ENCODE peak calls at places on chromosomes 7 and 10, in seven cellular contexts. One of them, this sample, is unnamed.

GRCh38 chr10:131561897-131562296 is 250.4 kb upstream of the TCERG1L start:
- DNase-seq in mesendoderm: no peak
- DNase-seq in HuH-7.5: no peak
- DNase-seq in EH: no peak
- DNase-seq in stimulated activated naive CD8-positive, alpha-beta T cell treated with anti-CD3 and anti-CD28 coated beads, Interleukin-15, Interleukin-2, amounts not matched to agents 100 U/mL and 50 U/mL, for 24 hours: no peak
- DNase-seq in G401: no peak
- DNase-seq in T-cell: no peak
- DNase-seq in this sample: no peak

GRCh38 chr7:27214587-27214950 is 14.7 kb upstream of the HOXA13 start:
- DNase-seq in G401: no peak
- DNase-seq in EH: no peak
- DNase-seq in T-cell: no peak
- DNase-seq in stimulated activated naive CD8-positive, alpha-beta T cell treated with anti-CD3 and anti-CD28 coated beads, Interleukin-15, Interleukin-2, amounts not matched to agents 100 U/mL and 50 U/mL, for 24 hours: no peak
- DNase-seq in mesendoderm: no peak
- DNase-seq in HuH-7.5: no peak
- DNase-seq in this sample: no peak

GRCh38 chr7:5282464-5283316 is at the start of gene SLC29A4:
- DNase-seq in G401: peak
- DNase-seq in HuH-7.5: no peak
- DNase-seq in mesendoderm: peak
- DNase-seq in stimulated activated naive CD8-positive, alpha-beta T cell treated with anti-CD3 and anti-CD28 coated beads, Interleukin-15, Interleukin-2, amounts not matched to agents 100 U/mL and 50 U/mL, for 24 hours: peak
- DNase-seq in EH: peak
- DNase-seq in T-cell: no peak
- DNase-seq in this sample: no peak

GRCh38 chr7:77989981-77990566 is 191.5 kb downstream of the PHTF2 start:
- DNase-seq in stimulated activated naive CD8-positive, alpha-beta T cell treated with anti-CD3 and anti-CD28 coated beads, Interleukin-15, Interleukin-2, amounts not matched to agents 100 U/mL and 50 U/mL, for 24 hours: peak
- DNase-seq in EH: no peak
- DNase-seq in G401: no peak
- DNase-seq in HuH-7.5: no peak
- DNase-seq in T-cell: no peak
- DNase-seq in mesendoderm: peak
- DNase-seq in this sample: no peak

GRCh38 chr10:73439055-73439454 is 5.7 kb upstream of the MSS51 start:
- DNase-seq in T-cell: no peak
- DNase-seq in G401: no peak
- DNase-seq in stimulated activated naive CD8-positive, alpha-beta T cell treated with anti-CD3 and anti-CD28 coated beads, Interleukin-15, Interleukin-2, amounts not matched to agents 100 U/mL and 50 U/mL, for 24 hours: no peak
- DNase-seq in mesendoderm: no peak
- DNase-seq in EH: peak
- DNase-seq in HuH-7.5: no peak
- DNase-seq in this sample: no peak

GRCh38 chr10:78405231-78405630 is 371.6 kb downstream of the RPS24 start:
- DNase-seq in mesendoderm: no peak
- DNase-seq in stimulated activated naive CD8-positive, alpha-beta T cell treated with anti-CD3 and anti-CD28 coated beads, Interleukin-15, Interleukin-2, amounts not matched to agents 100 U/mL and 50 U/mL, for 24 hours: no peak
- DNase-seq in T-cell: no peak
- DNase-seq in G401: no peak
- DNase-seq in EH: peak
- DNase-seq in HuH-7.5: no peak
- DNase-seq in this sample: no peak

GRCh38 chr7:36075561-36075960 is 77.5 kb upstream of the EEPD1 start:
- DNase-seq in T-cell: no peak
- DNase-seq in stimulated activated naive CD8-positive, alpha-beta T cell treated with anti-CD3 and anti-CD28 coated beads, Interleukin-15, Interleukin-2, amounts not matched to agents 100 U/mL and 50 U/mL, for 24 hours: no peak
- DNase-seq in G401: no peak
- DNase-seq in mesendoderm: no peak
- DNase-seq in EH: no peak
- DNase-seq in HuH-7.5: no peak
- DNase-seq in this sample: no peak

GRCh38 chr7:21128418-21128817 is 299.5 kb upstream of the SP4 start:
- DNase-seq in G401: no peak
- DNase-seq in EH: no peak
- DNase-seq in T-cell: no peak
- DNase-seq in HuH-7.5: no peak
- DNase-seq in stimulated activated naive CD8-positive, alpha-beta T cell treated with anti-CD3 and anti-CD28 coated beads, Interleukin-15, Interleukin-2, amounts not matched to agents 100 U/mL and 50 U/mL, for 24 hours: no peak
- DNase-seq in mesendoderm: no peak
- DNase-seq in this sample: no peak

GRCh38 chr10:101781984-101782810 is 1.0 kb downstream of the NPM3 start:
- DNase-seq in G401: no peak
- DNase-seq in stimulated activated naive CD8-positive, alpha-beta T cell treated with anti-CD3 and anti-CD28 coated beads, Interleukin-15, Interleukin-2, amounts not matched to agents 100 U/mL and 50 U/mL, for 24 hours: no peak
- DNase-seq in mesendoderm: peak
- DNase-seq in HuH-7.5: no peak
- DNase-seq in T-cell: no peak
- DNase-seq in EH: no peak
- DNase-seq in this sample: no peak

GRCh38 chr7:4799508-4800268 is 24.3 kb downstream of the AP5Z1 start:
- DNase-seq in HuH-7.5: no peak
- DNase-seq in EH: peak
- DNase-seq in mesendoderm: no peak
- DNase-seq in G401: no peak
- DNase-seq in T-cell: no peak
- DNase-seq in stimulated activated naive CD8-positive, alpha-beta T cell treated with anti-CD3 and anti-CD28 coated beads, Interleukin-15, Interleukin-2, amounts not matched to agents 100 U/mL and 50 U/mL, for 24 hours: no peak
- DNase-seq in this sample: no peak

GRCh38 chr10:74382643-74383042 is 231.6 kb downstream of the ADK start:
- DNase-seq in EH: no peak
- DNase-seq in HuH-7.5: no peak
- DNase-seq in T-cell: no peak
- DNase-seq in mesendoderm: no peak
- DNase-seq in stimulated activated naive CD8-positive, alpha-beta T cell treated with anti-CD3 and anti-CD28 coated beads, Interleukin-15, Interleukin-2, amounts not matched to agents 100 U/mL and 50 U/mL, for 24 hours: no peak
- DNase-seq in G401: no peak
- DNase-seq in this sample: no peak

GRCh38 chr10:103572597-103573321 is 79.3 kb downstream of the NEURL1 start:
- DNase-seq in T-cell: no peak
- DNase-seq in HuH-7.5: no peak
- DNase-seq in G401: no peak
- DNase-seq in mesendoderm: no peak
- DNase-seq in stimulated activated naive CD8-positive, alpha-beta T cell treated with anti-CD3 and anti-CD28 coated beads, Interleukin-15, Interleukin-2, amounts not matched to agents 100 U/mL and 50 U/mL, for 24 hours: no peak
- DNase-seq in EH: peak
- DNase-seq in this sample: no peak

GRCh38 chr10:56327117-56327516 is 33.9 kb downstream of the ZWINT start:
- DNase-seq in G401: no peak
- DNase-seq in mesendoderm: no peak
- DNase-seq in EH: no peak
- DNase-seq in T-cell: no peak
- DNase-seq in HuH-7.5: no peak
- DNase-seq in stimulated activated naive CD8-positive, alpha-beta T cell treated with anti-CD3 and anti-CD28 coated beads, Interleukin-15, Interleukin-2, amounts not matched to agents 100 U/mL and 50 U/mL, for 24 hours: no peak
- DNase-seq in this sample: no peak

GRCh38 chr10:122327237-122328206 is 47.0 kb upstream of the PLEKHA1 start:
- DNase-seq in T-cell: no peak
- DNase-seq in HuH-7.5: no peak
- DNase-seq in EH: no peak
- DNase-seq in mesendoderm: no peak
- DNase-seq in G401: no peak
- DNase-seq in stimulated activated naive CD8-positive, alpha-beta T cell treated with anti-CD3 and anti-CD28 coated beads, Interleukin-15, Interleukin-2, amounts not matched to agents 100 U/mL and 50 U/mL, for 24 hours: no peak
- DNase-seq in this sample: no peak

GRCh38 chr10:67670401-67670800 is 25.6 kb downstream of the CTNNA3 start:
- DNase-seq in G401: no peak
- DNase-seq in T-cell: no peak
- DNase-seq in EH: no peak
- DNase-seq in mesendoderm: no peak
- DNase-seq in HuH-7.5: no peak
- DNase-seq in stimulated activated naive CD8-positive, alpha-beta T cell treated with anti-CD3 and anti-CD28 coated beads, Interleukin-15, Interleukin-2, amounts not matched to agents 100 U/mL and 50 U/mL, for 24 hours: no peak
- DNase-seq in this sample: no peak

GRCh38 chr10:101161494-101162299 is 30.6 kb downstream of the TLX1 start:
- DNase-seq in HuH-7.5: peak
- DNase-seq in EH: peak
- DNase-seq in mesendoderm: peak
- DNase-seq in stimulated activated naive CD8-positive, alpha-beta T cell treated with anti-CD3 and anti-CD28 coated beads, Interleukin-15, Interleukin-2, amounts not matched to agents 100 U/mL and 50 U/mL, for 24 hours: peak
- DNase-seq in T-cell: peak
- DNase-seq in G401: peak
- DNase-seq in this sample: peak

GRCh38 chr10:98309366-98310355 is 41.7 kb upstream of the LOXL4 start:
- DNase-seq in HuH-7.5: peak
- DNase-seq in EH: peak
- DNase-seq in T-cell: no peak
- DNase-seq in G401: peak
- DNase-seq in mesendoderm: peak
- DNase-seq in stimulated activated naive CD8-positive, alpha-beta T cell treated with anti-CD3 and anti-CD28 coated beads, Interleukin-15, Interleukin-2, amounts not matched to agents 100 U/mL and 50 U/mL, for 24 hours: peak
- DNase-seq in this sample: no peak

GRCh38 chr7:81618400-81619014 is 151.3 kb downstream of the HGF start:
- DNase-seq in stimulated activated naive CD8-positive, alpha-beta T cell treated with anti-CD3 and anti-CD28 coated beads, Interleukin-15, Interleukin-2, amounts not matched to agents 100 U/mL and 50 U/mL, for 24 hours: no peak
- DNase-seq in EH: peak
- DNase-seq in mesendoderm: peak
- DNase-seq in T-cell: no peak
- DNase-seq in G401: no peak
- DNase-seq in HuH-7.5: no peak
- DNase-seq in this sample: peak

GRCh38 chr7:24764972-24765744 is 7.9 kb upstream of the GSDME start:
- DNase-seq in mesendoderm: no peak
- DNase-seq in T-cell: no peak
- DNase-seq in G401: no peak
- DNase-seq in EH: peak
- DNase-seq in HuH-7.5: no peak
- DNase-seq in stimulated activated naive CD8-positive, alpha-beta T cell treated with anti-CD3 and anti-CD28 coated beads, Interleukin-15, Interleukin-2, amounts not matched to agents 100 U/mL and 50 U/mL, for 24 hours: no peak
- DNase-seq in this sample: peak

GRCh38 chr7:26449175-26450165 is 157.8 kb downstream of the SNX10 start:
- DNase-seq in T-cell: no peak
- DNase-seq in mesendoderm: no peak
- DNase-seq in stimulated activated naive CD8-positive, alpha-beta T cell treated with anti-CD3 and anti-CD28 coated beads, Interleukin-15, Interleukin-2, amounts not matched to agents 100 U/mL and 50 U/mL, for 24 hours: no peak
- DNase-seq in HuH-7.5: no peak
- DNase-seq in EH: peak
- DNase-seq in G401: peak
- DNase-seq in this sample: no peak

GRCh38 chr7:100585511-100586265 is at the start of gene LRCH4:
- DNase-seq in EH: no peak
- DNase-seq in G401: peak
- DNase-seq in HuH-7.5: peak
- DNase-seq in T-cell: peak
- DNase-seq in mesendoderm: peak
- DNase-seq in stimulated activated naive CD8-positive, alpha-beta T cell treated with anti-CD3 and anti-CD28 coated beads, Interleukin-15, Interleukin-2, amounts not matched to agents 100 U/mL and 50 U/mL, for 24 hours: peak
- DNase-seq in this sample: no peak

GRCh38 chr10:105195831-105196230 is 554.7 kb downstream of the SORCS3 start:
- DNase-seq in EH: no peak
- DNase-seq in G401: no peak
- DNase-seq in HuH-7.5: no peak
- DNase-seq in stimulated activated naive CD8-positive, alpha-beta T cell treated with anti-CD3 and anti-CD28 coated beads, Interleukin-15, Interleukin-2, amounts not matched to agents 100 U/mL and 50 U/mL, for 24 hours: no peak
- DNase-seq in T-cell: no peak
- DNase-seq in mesendoderm: no peak
- DNase-seq in this sample: no peak

GRCh38 chr7:141369422-141369821 is 181.8 kb upstream of the AGK start:
- DNase-seq in HuH-7.5: no peak
- DNase-seq in stimulated activated naive CD8-positive, alpha-beta T cell treated with anti-CD3 and anti-CD28 coated beads, Interleukin-15, Interleukin-2, amounts not matched to agents 100 U/mL and 50 U/mL, for 24 hours: no peak
- DNase-seq in G401: peak
- DNase-seq in EH: no peak
- DNase-seq in mesendoderm: no peak
- DNase-seq in T-cell: no peak
- DNase-seq in this sample: no peak

GRCh38 chr10:94429049-94429707 is 26.8 kb downstream of the TBC1D12 start:
- DNase-seq in G401: no peak
- DNase-seq in mesendoderm: no peak
- DNase-seq in T-cell: no peak
- DNase-seq in EH: peak
- DNase-seq in stimulated activated naive CD8-positive, alpha-beta T cell treated with anti-CD3 and anti-CD28 coated beads, Interleukin-15, Interleukin-2, amounts not matched to agents 100 U/mL and 50 U/mL, for 24 hours: no peak
- DNase-seq in HuH-7.5: no peak
- DNase-seq in this sample: peak

GRCh38 chr10:113958631-113959382 is 84.9 kb upstream of the ADRB1 start:
- DNase-seq in G401: no peak
- DNase-seq in HuH-7.5: peak
- DNase-seq in T-cell: no peak
- DNase-seq in stimulated activated naive CD8-positive, alpha-beta T cell treated with anti-CD3 and anti-CD28 coated beads, Interleukin-15, Interleukin-2, amounts not matched to agents 100 U/mL and 50 U/mL, for 24 hours: peak
- DNase-seq in EH: peak
- DNase-seq in mesendoderm: peak
- DNase-seq in this sample: peak

GRCh38 chr10:1595242-1595600 is 142.1 kb downstream of the ADARB2 start:
- DNase-seq in HuH-7.5: no peak
- DNase-seq in EH: no peak
- DNase-seq in stimulated activated naive CD8-positive, alpha-beta T cell treated with anti-CD3 and anti-CD28 coated beads, Interleukin-15, Interleukin-2, amounts not matched to agents 100 U/mL and 50 U/mL, for 24 hours: no peak
- DNase-seq in G401: no peak
- DNase-seq in mesendoderm: no peak
- DNase-seq in T-cell: no peak
- DNase-seq in this sample: no peak

GRCh38 chr10:12202230-12202629 is 6.2 kb downstream of the CDC123 start:
- DNase-seq in mesendoderm: no peak
- DNase-seq in HuH-7.5: no peak
- DNase-seq in T-cell: no peak
- DNase-seq in stimulated activated naive CD8-positive, alpha-beta T cell treated with anti-CD3 and anti-CD28 coated beads, Interleukin-15, Interleukin-2, amounts not matched to agents 100 U/mL and 50 U/mL, for 24 hours: no peak
- DNase-seq in G401: no peak
- DNase-seq in EH: no peak
- DNase-seq in this sample: no peak

GRCh38 chr10:50585921-50586739 is 37.6 kb downstream of the SGMS1 start:
- DNase-seq in stimulated activated naive CD8-positive, alpha-beta T cell treated with anti-CD3 and anti-CD28 coated beads, Interleukin-15, Interleukin-2, amounts not matched to agents 100 U/mL and 50 U/mL, for 24 hours: no peak
- DNase-seq in G401: no peak
- DNase-seq in EH: peak
- DNase-seq in HuH-7.5: no peak
- DNase-seq in T-cell: no peak
- DNase-seq in mesendoderm: peak
- DNase-seq in this sample: peak

GRCh38 chr7:45726883-45727282 is 146.0 kb downstream of the CCDC201 start:
- DNase-seq in HuH-7.5: no peak
- DNase-seq in EH: no peak
- DNase-seq in mesendoderm: no peak
- DNase-seq in T-cell: no peak
- DNase-seq in G401: no peak
- DNase-seq in stimulated activated naive CD8-positive, alpha-beta T cell treated with anti-CD3 and anti-CD28 coated beads, Interleukin-15, Interleukin-2, amounts not matched to agents 100 U/mL and 50 U/mL, for 24 hours: no peak
- DNase-seq in this sample: no peak

GRCh38 chr7:139937685-139938084 is 108.6 kb downstream of the TBXAS1 start:
- DNase-seq in G401: no peak
- DNase-seq in T-cell: no peak
- DNase-seq in EH: no peak
- DNase-seq in mesendoderm: no peak
- DNase-seq in HuH-7.5: no peak
- DNase-seq in stimulated activated naive CD8-positive, alpha-beta T cell treated with anti-CD3 and anti-CD28 coated beads, Interleukin-15, Interleukin-2, amounts not matched to agents 100 U/mL and 50 U/mL, for 24 hours: no peak
- DNase-seq in this sample: no peak

GRCh38 chr7:12692479-12693259 is 5.2 kb downstream of the ARL4A start:
- DNase-seq in EH: no peak
- DNase-seq in T-cell: no peak
- DNase-seq in mesendoderm: no peak
- DNase-seq in stimulated activated naive CD8-positive, alpha-beta T cell treated with anti-CD3 and anti-CD28 coated beads, Interleukin-15, Interleukin-2, amounts not matched to agents 100 U/mL and 50 U/mL, for 24 hours: no peak
- DNase-seq in G401: no peak
- DNase-seq in HuH-7.5: no peak
- DNase-seq in this sample: no peak